ENCODE peak calls at places on chromosomes 16 and 17, in ten cellular contexts. K is upper lobe of right lung; O is HCT116; M is A673; R is CD8-positive, alpha-beta memory T cell; D is transverse colon; A is gastrocnemius medialis; P is aorta; X is thoracic aorta; F is heart left ventricle. E is an unnamed sample.

GRCh38 chr17:14755002-14755401 is 454.1 kb downstream of the HS3ST3B1 start:
- DNase-seq in K (no peak), O (no peak), M (no peak), R (no peak), D (no peak), A (no peak), P (no peak), X (no peak), F (no peak), E (no peak)

GRCh38 chr17:80531400-80531799 is 13.2 kb upstream of the RPTOR start:
- DNase-seq in K (no peak), O (no peak), M (no peak), R (no peak), D (no peak), A (no peak), P (no peak), X (no peak), F (no peak), E (no peak)

GRCh38 chr17:67974186-67974585 is 22.1 kb downstream of the C17orf58 start:
- DNase-seq in K (no peak), O (no peak), M (no peak), R (no peak), D (no peak), A (no peak), P (no peak), X (no peak), F (no peak), E (no peak)

GRCh38 chr16:15708096-15708495 is 58.1 kb downstream of the NDE1 start:
- DNase-seq in K (no peak), O (no peak), M (no peak), R (no peak), D (no peak), A (no peak), P (no peak), X (no peak), F (no peak), E (no peak)

GRCh38 chr16:2468142-2468724 is 2.9 kb upstream of the NTN3 start:
- DNase-seq in K (no peak), O (no peak), M (peak; percentile 64), R (no peak), D (no peak), A (no peak), P (no peak), X (no peak), F (no peak), E (peak; percentile 72)

GRCh38 chr16:31356566-31357323 is 1.8 kb downstream of the ITGAX start:
- DNase-seq in K (no peak), O (no peak), M (no peak), R (no peak), D (no peak), A (no peak), P (peak; percentile 50), X (no peak), F (peak; percentile 13), E (no peak)

GRCh38 chr16:22001591-22001990 is 675 bp upstream of the PDZD9 start:
- DNase-seq in K (no peak), O (no peak), M (peak; percentile 34), R (no peak), D (no peak), A (no peak), P (no peak), X (no peak), F (no peak), E (no peak)

GRCh38 chr16:87346517-87347060 is 29.4 kb upstream of the C16orf95 start:
- DNase-seq in K (no peak), O (no peak), M (no peak), R (no peak), D (no peak), A (no peak), P (no peak), X (no peak), F (no peak), E (no peak)

GRCh38 chr17:15917021-15917438 is 27.9 kb upstream of the ADORA2B start:
- DNase-seq in K (no peak), O (no peak), M (no peak), R (no peak), D (no peak), A (no peak), P (no peak), X (no peak), F (no peak), E (no peak)

GRCh38 chr17:32258383-32259121 is 7.1 kb upstream of the RHBDL3 start:
- DNase-seq in K (no peak), O (no peak), M (peak; percentile 50), R (no peak), D (no peak), A (no peak), P (peak; percentile 17), X (no peak), F (no peak), E (no peak)

GRCh38 chr17:77696151-77696719 is 262.3 kb upstream of the TNRC6C start:
- DNase-seq in K (peak; percentile 6), O (no peak), M (no peak), R (no peak), D (no peak), A (no peak), P (no peak), X (no peak), F (no peak), E (no peak)

GRCh38 chr16:80120899-80121521 is 419.8 kb upstream of the DYNLRB2 start:
- DNase-seq in K (no peak), O (no peak), M (no peak), R (no peak), D (no peak), A (no peak), P (no peak), X (no peak), F (no peak), E (no peak)

GRCh38 chr17:38705803-38706624 is 941 bp downstream of the MLLT6 start:
- DNase-seq in K (peak; percentile 76), O (no peak), M (peak; percentile 44), R (no peak), D (peak; percentile 50), A (no peak), P (peak; percentile 71), X (no peak), F (peak; percentile 76), E (peak; percentile 72)

DNA sequence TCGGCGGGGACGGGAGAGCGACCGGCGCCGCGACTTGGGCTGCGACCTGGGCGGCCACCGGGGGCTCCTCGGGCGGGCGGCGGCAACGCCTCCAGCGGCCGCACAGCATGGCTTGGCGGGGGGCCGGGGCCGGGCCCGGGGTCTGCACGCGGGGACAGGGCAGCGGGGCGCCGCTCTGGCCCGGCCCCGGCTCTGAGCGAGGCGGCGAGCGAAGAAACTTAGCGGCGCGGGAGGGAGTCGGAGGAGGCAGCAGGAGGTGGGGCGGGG is at the start of gene PLCD3:
- DNase-seq in K (no peak), O (no peak), M (no peak), R (no peak), D (no peak), A (no peak), P (no peak), X (no peak), F (no peak), E (no peak)
- H3K4me1 ChIP-seq in K (peaks cover 42% of the 10 kb centered on the region), O (peaks cover 47% of the 10 kb centered on the region), M (no peaks in the 10 kb centered on the region), R (peaks cover 14% of the 10 kb centered on the region), D (peaks cover 41% of the 10 kb centered on the region), A (peaks cover 56% of the 10 kb centered on the region), P (no peaks in the 10 kb centered on the region), X (peaks cover 33% of the 10 kb centered on the region), F (peaks cover 72% of the 10 kb centered on the region), E (peaks cover 6% of the 10 kb centered on the region)

GRCh38 chr17:74773871-74774286 is 2.3 kb downstream of the NAT9 start:
- DNase-seq in K (no peak), O (no peak), M (no peak), R (no peak), D (no peak), A (no peak), P (no peak), X (no peak), F (no peak), E (no peak)

GRCh38 chr17:74773414-74773813 is 2.7 kb downstream of the NAT9 start:
- DNase-seq in K (no peak), O (no peak), M (no peak), R (no peak), D (no peak), A (no peak), P (no peak), X (no peak), F (no peak), E (no peak)

GRCh38 chr17:74776044-74776962 is at the start of gene NAT9:
- DNase-seq in K (peak; percentile 100), O (peak; percentile 92), M (peak; percentile 98), R (peak; percentile 97), D (peak; percentile 99), A (peak; percentile 93), P (peak; percentile 99), X (peak; percentile 93), F (peak; percentile 98), E (peak; percentile 99)

GRCh38 chr17:74776990-74777389 is 845 bp upstream of the NAT9 start:
- DNase-seq in K (no peak), O (no peak), M (no peak), R (no peak), D (no peak), A (no peak), P (no peak), X (no peak), F (no peak), E (no peak)

DNA sequence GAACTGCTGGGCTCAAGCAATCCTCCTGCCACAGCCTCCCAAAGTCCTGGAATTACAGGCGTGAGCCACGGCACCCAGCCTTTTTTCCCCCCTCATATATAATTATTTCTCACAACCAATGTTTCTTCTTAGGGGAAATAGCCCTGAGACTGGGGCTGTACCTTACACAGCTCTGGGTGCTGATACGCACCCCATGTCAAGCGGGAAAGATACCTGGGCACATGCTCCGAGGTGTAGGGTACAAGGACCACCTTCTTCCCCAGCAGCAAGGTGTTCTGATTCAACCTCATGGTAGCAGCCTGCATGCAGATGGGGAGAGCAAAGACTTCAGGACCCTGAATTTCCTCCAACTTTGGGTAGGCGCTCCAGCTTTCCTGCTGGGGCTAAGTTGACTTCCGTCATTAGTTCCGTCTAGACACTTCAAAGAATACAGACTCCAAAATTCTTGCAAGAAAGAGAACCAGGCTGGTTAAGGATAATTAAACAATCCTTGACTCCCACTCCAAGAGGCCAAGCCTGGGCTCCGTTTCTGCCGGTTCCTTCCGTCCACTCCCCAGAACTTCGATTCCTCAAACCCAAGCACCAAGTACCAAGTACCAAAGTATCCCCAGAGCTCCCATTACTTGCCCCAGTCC is 619 bp downstream of the NAT9 start:
- DNase-seq in K (no peak), O (no peak), M (peak; percentile 25), R (no peak), D (no peak), A (no peak), P (no peak), X (no peak), F (no peak), E (no peak)
- H3K4me1 ChIP-seq in K (peaks cover 23% of the 10 kb centered on the region), O (peaks cover 9% of the 10 kb centered on the region), M (no peaks in the 10 kb centered on the region), R (peaks cover 58% of the 10 kb centered on the region), D (peaks cover 10% of the 10 kb centered on the region), A (peaks cover 17% of the 10 kb centered on the region), P (no peaks in the 10 kb centered on the region), X (peaks cover 15% of the 10 kb centered on the region), F (peaks cover 21% of the 10 kb centered on the region), E (peaks cover 5% of the 10 kb centered on the region)

GRCh38 chr17:19253112-19253511 is 15.9 kb downstream of the EPN2 start:
- DNase-seq in K (no peak), O (no peak), M (no peak), R (no peak), D (no peak), A (no peak), P (no peak), X (no peak), F (no peak), E (no peak)
- H3K4me1 ChIP-seq in K (peaks cover 30% of the 10 kb centered on the region), O (peaks cover 11% of the 10 kb centered on the region), M (peaks cover 14% of the 10 kb centered on the region), R (no peaks in the 10 kb centered on the region), D (peaks cover 31% of the 10 kb centered on the region), A (peaks cover 41% of the 10 kb centered on the region), P (peaks cover 5% of the 10 kb centered on the region), X (peaks cover 20% of the 10 kb centered on the region), F (peaks cover 72% of the 10 kb centered on the region), E (peaks cover 31% of the 10 kb centered on the region)

GRCh38 chr17:64502021-64502420 is 4.1 kb downstream of the DDX5 start:
- DNase-seq in K (no peak), O (no peak), M (no peak), R (no peak), D (no peak), A (no peak), P (no peak), X (no peak), F (no peak), E (no peak)
- H3K4me1 ChIP-seq in K (peaks cover 57% of the 10 kb centered on the region), O (peaks cover 14% of the 10 kb centered on the region), M (peaks cover 9% of the 10 kb centered on the region), R (peaks cover 61% of the 10 kb centered on the region), D (peaks cover 16% of the 10 kb centered on the region), A (peaks cover 52% of the 10 kb centered on the region), P (no peaks in the 10 kb centered on the region), X (peaks cover 34% of the 10 kb centered on the region), F (peaks cover 76% of the 10 kb centered on the region), E (peaks cover 3% of the 10 kb centered on the region)